ENCODE peak calls at places on chromosomes 12 and 14, in six cellular contexts. One of them, this sample, is unnamed.

GRCh38 chr12:48881652-48882324 is 16.1 kb upstream of the RND1 start:
- DNase-seq in islet precursor cell: no peak
- DNase-seq in lower lobe of right lung: no peak
- DNase-seq in HTR-8/SVneo: no peak
- DNase-seq in amygdala: no peak
- DNase-seq in NCI-H1417: no peak
- DNase-seq in this sample: no peak

GRCh38 chr12:53173085-53173715 is 7.3 kb upstream of the ZNF740 start:
- DNase-seq in lower lobe of right lung: no peak
- DNase-seq in islet precursor cell: peak; percentile 90
- DNase-seq in amygdala: no peak
- DNase-seq in HTR-8/SVneo: no peak
- DNase-seq in NCI-H1417: no peak
- DNase-seq in this sample: no peak

GRCh38 chr14:80350707-80351106 is 139.4 kb upstream of the DIO2 start:
- DNase-seq in lower lobe of right lung: no peak
- DNase-seq in amygdala: no peak
- DNase-seq in NCI-H1417: no peak
- DNase-seq in islet precursor cell: no peak
- DNase-seq in HTR-8/SVneo: no peak
- DNase-seq in this sample: no peak

GRCh38 chr14:61493239-61493638 is 171.9 kb downstream of the PRKCH start:
- DNase-seq in NCI-H1417: no peak
- DNase-seq in amygdala: no peak
- DNase-seq in islet precursor cell: peak; percentile 85
- DNase-seq in lower lobe of right lung: no peak
- DNase-seq in HTR-8/SVneo: peak; percentile 98
- DNase-seq in this sample: no peak

GRCh38 chr12:16112151-16112550 is 165.3 kb downstream of the SLC15A5 start:
- DNase-seq in HTR-8/SVneo: no peak
- DNase-seq in NCI-H1417: no peak
- DNase-seq in lower lobe of right lung: no peak
- DNase-seq in islet precursor cell: no peak
- DNase-seq in amygdala: no peak
- DNase-seq in this sample: no peak

GRCh38 chr12:94649349-94650142 is 811 bp downstream of the TMCC3 start:
- DNase-seq in HTR-8/SVneo: peak; percentile 12
- DNase-seq in NCI-H1417: no peak
- DNase-seq in lower lobe of right lung: peak; percentile 73
- DNase-seq in islet precursor cell: peak; percentile 82
- DNase-seq in amygdala: peak; percentile 52
- DNase-seq in this sample: peak; percentile 54

GRCh38 chr12:52221912-52222457 is 11.1 kb upstream of the KRT7 start:
- DNase-seq in HTR-8/SVneo: no peak
- DNase-seq in NCI-H1417: peak; percentile 33
- DNase-seq in islet precursor cell: peak; percentile 86
- DNase-seq in amygdala: peak; percentile 65
- DNase-seq in lower lobe of right lung: no peak
- DNase-seq in this sample: no peak

GRCh38 chr12:66514581-66514980 is 164.3 kb downstream of the GRIP1 start:
- DNase-seq in HTR-8/SVneo: peak; percentile 10
- DNase-seq in NCI-H1417: no peak
- DNase-seq in islet precursor cell: no peak
- DNase-seq in lower lobe of right lung: no peak
- DNase-seq in amygdala: no peak
- DNase-seq in this sample: no peak

GRCh38 chr14:105519946-105520698 is 6.3 kb upstream of the TMEM121 start:
- DNase-seq in lower lobe of right lung: no peak
- DNase-seq in NCI-H1417: no peak
- DNase-seq in amygdala: no peak
- DNase-seq in HTR-8/SVneo: no peak
- DNase-seq in islet precursor cell: no peak
- DNase-seq in this sample: no peak

GRCh38 chr12:64181504-64182291 is 40.4 kb downstream of the KICS2 start:
- DNase-seq in islet precursor cell: peak; percentile 94
- DNase-seq in NCI-H1417: peak; percentile 55
- DNase-seq in lower lobe of right lung: no peak
- DNase-seq in HTR-8/SVneo: peak; percentile 72
- DNase-seq in amygdala: peak; percentile 66
- DNase-seq in this sample: peak; percentile 52

GRCh38 chr12:89040146-89040964 is 311.9 kb downstream of the DUSP6 start:
- DNase-seq in lower lobe of right lung: peak; percentile 46
- DNase-seq in amygdala: no peak
- DNase-seq in islet precursor cell: no peak
- DNase-seq in HTR-8/SVneo: no peak
- DNase-seq in NCI-H1417: peak; percentile 38
- DNase-seq in this sample: no peak

GRCh38 chr12:64580681-64581080 is 29.6 kb upstream of the RASSF3 start:
- DNase-seq in HTR-8/SVneo: no peak
- DNase-seq in lower lobe of right lung: no peak
- DNase-seq in amygdala: no peak
- DNase-seq in NCI-H1417: no peak
- DNase-seq in islet precursor cell: no peak
- DNase-seq in this sample: no peak